ENCODE peak calls at places on chromosome 10, in five cellular contexts. S is K562, N is IMR-90, A is A549, L is SK-N-SH. I is an unnamed sample.

GRCh38 chr10:122567056-122567660 is 6.6 kb downstream of the DMBT1 start:
- DNase-seq in N (no peak), L (peak; percentile 16), A (no peak), S (peak; percentile 55), I (no peak)

GRCh38 chr10:33008499-33009243 is 50.6 kb upstream of the ITGB1 start:
- DNase-seq in N (peak; percentile 92), A (no peak), S (peak; percentile 59), L (peak; percentile 75), I (peak; percentile 26)

GRCh38 chr10:24494236-24494635 is 229.5 kb downstream of the ARHGAP21 start:
- DNase-seq in L (no peak), S (no peak), N (no peak), A (no peak), I (no peak)

GRCh38 chr10:6840766-6841165 is 260.7 kb upstream of the PRKCQ start:
- DNase-seq in S (no peak), N (peak; percentile 60), A (no peak), L (no peak), I (no peak)

GRCh38 chr10:87960230-87960629 is 96.8 kb downstream of the PTEN start:
- DNase-seq in N (peak; percentile 46), S (no peak), A (peak; percentile 16), L (no peak), I (no peak)

GRCh38 chr10:108904163-108904878 is 1019.0 kb downstream of the XPNPEP1 start:
- DNase-seq in S (no peak), L (peak; percentile 11), N (no peak), A (no peak), I (no peak)

GRCh38 chr10:121049923-121050322 is 198.8 kb downstream of the WDR11 start:
- DNase-seq in N (no peak), S (no peak), L (no peak), A (no peak), I (no peak)

GRCh38 chr10:6065406-6065805 is 3.2 kb upstream of the IL2RA start:
- DNase-seq in L (no peak), N (no peak), S (no peak), A (no peak), I (no peak)

GRCh38 chr10:123494409-123494808 is 171.7 kb upstream of the GPR26 start:
- DNase-seq in L (no peak), S (no peak), A (no peak), N (no peak), I (no peak)

GRCh38 chr10:59337254-59337653 is 25.1 kb downstream of the FAM13C start:
- DNase-seq in A (no peak), L (no peak), N (peak; percentile 64), S (no peak), I (no peak)

GRCh38 chr10:31147220-31147608 is 115.5 kb upstream of the ZNF438 start:
- DNase-seq in L (no peak), N (peak; percentile 89), A (peak; percentile 15), S (no peak), I (no peak)

GRCh38 chr10:79148452-79149344 is 79.9 kb downstream of the ZMIZ1 start:
- DNase-seq in L (peak; percentile 75), N (peak; percentile 40), S (peak; percentile 78), A (no peak), I (no peak)

GRCh38 chr10:7862121-7862514 is 43.8 kb downstream of the TAF3 start:
- DNase-seq in S (no peak), N (no peak), A (no peak), L (no peak), I (no peak)

GRCh38 chr10:8233049-8233448 is 178.6 kb downstream of the GATA3 start:
- DNase-seq in L (no peak), A (no peak), N (no peak), S (no peak), I (no peak)

GRCh38 chr10:11604742-11605650 is 6.5 kb downstream of the USP6NL start:
- DNase-seq in L (no peak), N (no peak), S (no peak), A (no peak), I (no peak)

GRCh38 chr10:118027397-118027796 is 19.3 kb downstream of the RAB11FIP2 start:
- DNase-seq in A (no peak), N (no peak), S (no peak), L (no peak), I (no peak)

GRCh38 chr10:74593470-74593869 is 232.9 kb upstream of the KAT6B start:
- DNase-seq in S (no peak), L (no peak), A (no peak), N (peak; percentile 86), I (no peak)

GRCh38 chr10:6701289-6701688 is 121.2 kb upstream of the PRKCQ start:
- DNase-seq in A (no peak), S (no peak), N (no peak), L (no peak), I (no peak)

GRCh38 chr10:113666682-113667252 is 2.9 kb upstream of the NRAP start:
- DNase-seq in N (peak; percentile 60), L (no peak), S (no peak), A (no peak), I (no peak)

GRCh38 chr10:37582237-37582636 is 275.2 kb downstream of the ZNF248 start:
- DNase-seq in N (no peak), S (no peak), A (no peak), L (no peak), I (no peak)

GRCh38 chr10:100518761-100519241 is 860 bp downstream of the SEC31B start:
- DNase-seq in N (peak; percentile 70), A (peak; percentile 58), S (peak; percentile 44), L (peak; percentile 71), I (no peak)

DNA sequence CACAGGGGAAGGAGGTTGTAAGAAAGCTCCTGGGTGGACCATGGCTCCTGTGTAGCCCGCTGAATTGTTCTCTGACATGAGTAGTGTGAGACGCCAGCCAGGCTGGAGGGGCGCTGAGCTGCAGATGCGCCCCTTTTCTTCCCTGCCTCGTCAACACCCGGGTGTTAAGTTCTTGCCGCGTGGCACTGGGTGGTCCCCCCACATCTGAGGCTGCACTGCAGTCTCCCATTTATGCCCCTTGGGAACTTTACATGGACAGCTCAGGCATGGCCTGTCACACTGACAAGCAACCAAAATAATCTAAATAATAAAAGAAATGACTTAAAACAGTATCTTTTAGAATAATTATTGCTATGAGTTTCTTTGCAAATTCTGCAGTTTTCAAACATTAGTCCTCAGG is 34.6 kb upstream of the HSPA12A start:
- DNase-seq in L (no peak), S (no peak), A (no peak), N (no peak), I (no peak)
- TF ChIP-seq RCOR1 in L (no peak), S (no peak), A (no peak), N (no peak), I (no peak)

GRCh38 chr10:102423372-102423968 is 2.8 kb downstream of the FBXL15 start:
- DNase-seq in A (no peak), L (no peak), S (no peak), N (no peak), I (no peak)

GRCh38 chr10:102420443-102420809 is 210 bp upstream of the FBXL15 start:
- DNase-seq in S (no peak), L (peak; percentile 80), A (peak; percentile 83), N (no peak), I (no peak)

GRCh38 chr10:102422586-102423129 is 2.0 kb downstream of the FBXL15 start:
- DNase-seq in L (peak; percentile 82), N (peak; percentile 69), A (peak; percentile 85), S (peak; percentile 64), I (no peak)

GRCh38 chr10:102420810-102421644 is at the start of gene FBXL15:
- DNase-seq in L (peak; percentile 91), S (peak; percentile 77), N (peak; percentile 95), A (peak; percentile 93), I (peak; percentile 89)

DNA sequence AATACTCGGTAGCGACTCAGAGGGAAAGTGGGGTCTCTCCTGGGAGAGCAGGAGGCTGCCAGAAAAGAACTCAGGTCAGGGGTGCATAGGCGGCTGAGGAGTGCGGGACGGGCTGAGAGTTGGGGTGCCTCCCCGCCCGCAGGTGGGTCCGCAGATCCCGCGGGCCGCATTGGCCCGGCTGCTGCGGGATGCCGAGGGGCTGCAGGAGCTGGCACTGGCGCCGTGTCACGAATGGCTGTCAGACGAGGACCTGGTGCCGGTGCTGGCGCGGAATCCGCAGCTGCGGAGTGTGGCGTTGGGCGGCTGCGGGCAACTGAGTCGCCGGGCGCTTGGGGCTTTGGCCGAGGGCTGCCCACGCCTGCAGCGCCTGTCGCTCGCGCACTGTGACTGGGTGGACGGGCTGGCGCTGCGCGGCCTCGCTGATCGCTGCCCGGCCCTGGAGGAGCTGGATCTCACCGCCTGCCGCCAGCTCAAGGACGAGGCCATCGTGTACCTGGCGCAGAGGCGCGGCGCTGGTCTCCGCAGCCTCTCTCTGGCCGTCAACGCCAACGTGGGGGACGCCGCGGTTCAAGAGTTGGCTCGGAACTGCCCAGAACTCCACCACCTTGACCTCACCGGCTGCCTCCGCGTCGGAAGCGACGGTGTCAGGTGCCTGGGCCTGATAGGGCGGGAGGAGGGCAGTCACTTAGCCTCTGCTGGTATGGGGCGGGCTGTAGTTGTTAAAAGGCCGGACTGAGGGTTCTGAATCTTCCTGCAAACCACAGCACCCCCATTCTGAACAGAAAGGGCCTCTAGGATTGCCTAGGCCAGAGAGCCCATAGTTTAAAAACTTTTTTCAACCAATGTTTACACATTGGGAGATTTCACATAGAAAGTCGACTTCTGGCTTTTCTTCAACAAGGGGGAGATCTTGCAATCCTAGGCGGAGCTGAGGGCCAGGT is 1.3 kb downstream of the FBXL15 start:
- DNase-seq in L (peak; percentile 33), S (peak; percentile 54), N (no peak), A (no peak), I (no peak)
- TF ChIP-seq RCOR1 in L (no peak), S (no peak), N (no peak), A (no peak), I (no peak)

GRCh38 chr10:84117683-84118394 is 21.5 kb upstream of the GHITM start:
- DNase-seq in S (no peak), N (no peak), A (no peak), L (no peak), I (no peak)

GRCh38 chr10:84118395-84119006 is 20.8 kb upstream of the GHITM start:
- DNase-seq in N (no peak), S (no peak), A (no peak), L (no peak), I (no peak)

GRCh38 chr10:84108797-84109196 is 30.5 kb upstream of the GHITM start:
- DNase-seq in A (no peak), S (no peak), N (no peak), L (no peak), I (no peak)

GRCh38 chr10:84114088-84114667 is 25.1 kb upstream of the GHITM start:
- DNase-seq in L (no peak), N (no peak), A (no peak), S (no peak), I (no peak)
- TF ChIP-seq RCOR1 in L (no peak), N (no peak), A (no peak), S (no peak), I (no peak)

DNA sequence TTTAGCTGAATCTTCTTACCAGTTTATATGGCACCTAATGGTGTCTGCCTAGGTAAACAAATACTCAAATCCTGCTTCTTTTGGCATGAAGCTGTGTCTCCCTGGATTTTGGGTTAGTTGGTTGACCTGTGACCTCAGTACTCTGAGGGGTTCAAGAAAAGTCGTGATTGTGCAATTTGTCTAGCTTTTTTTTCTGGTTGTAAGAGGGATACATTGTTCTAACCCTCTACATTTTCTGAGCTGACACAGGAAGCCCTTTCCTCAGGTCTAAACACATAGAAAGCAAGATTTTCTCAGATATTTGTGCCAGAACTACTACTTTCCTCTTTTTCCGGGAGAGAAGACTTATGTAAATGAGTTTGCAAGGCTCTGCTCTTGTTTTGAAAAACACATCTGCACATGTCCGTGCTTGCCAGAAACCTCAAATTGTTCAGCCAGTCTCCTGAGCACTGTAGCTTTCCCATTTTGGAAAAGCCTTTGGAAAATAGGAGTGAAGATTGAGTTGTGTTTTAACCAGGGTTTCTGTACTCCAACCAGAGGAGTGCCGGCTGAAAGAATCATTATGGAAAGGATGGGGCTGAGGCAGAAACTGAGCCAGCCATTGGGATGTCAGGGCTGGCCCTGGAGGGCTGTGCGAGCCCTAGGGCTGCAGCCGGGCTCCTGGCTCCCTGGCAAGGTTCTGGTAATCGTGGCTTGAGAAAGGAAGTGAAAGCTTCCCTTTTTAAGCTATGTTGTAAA is 31.3 kb upstream of the CXCL12 start:
- DNase-seq in S (no peak), N (no peak), A (no peak), L (no peak), I (no peak)
- TF ChIP-seq RCOR1 in S (no peak), N (no peak), A (no peak), L (no peak), I (no peak)

I was measured in GM12878.